ENCODE peak calls at places on chromosomes 4 and X, in seven cellular contexts. Y is cardiac muscle cell, P is A549, S is cardiac fibroblast, F is astrocyte, G is HFF-Myc, C is SK-N-SH. I is an unnamed sample.

GRCh38 chr4:14196141-14196540 is 568.6 kb upstream of the BOD1L1 start:
- DNase-seq in Y (peak), P (no peak), S (peak), F (peak), G (no peak), C (no peak), I (no peak)

GRCh38 chrX:143837444-143837843 is 46.4 kb upstream of the UBE2NL start:
- DNase-seq in Y (no peak), P (no peak), S (no peak), F (no peak), G (no peak), C (no peak), I (no peak)

GRCh38 chrX:132480581-132481203 is 8.1 kb downstream of the MBNL3 start:
- DNase-seq in Y (peak), P (no peak), S (peak), F (peak), G (peak), C (no peak), I (peak)

GRCh38 chr4:54941994-54942552 is 183.3 kb downstream of the KDR start:
- DNase-seq in Y (peak), P (no peak), S (peak), F (no peak), G (no peak), C (no peak), I (no peak)

GRCh38 chr4:99052902-99053301 is 35.7 kb downstream of the ADH5 start:
- DNase-seq in Y (no peak), P (no peak), S (peak), F (no peak), G (no peak), C (no peak), I (no peak)

GRCh38 chr4:6942238-6942800 is 32.7 kb downstream of the TBC1D14 start:
- DNase-seq in Y (peak), P (peak), S (peak), F (peak), G (peak), C (no peak), I (peak)

GRCh38 chr4:122873146-122873545 is 46.5 kb downstream of the FGF2 start:
- DNase-seq in Y (no peak), P (no peak), S (no peak), F (no peak), G (no peak), C (no peak), I (no peak)

GRCh38 chr4:153522800-153523089 is 56.6 kb downstream of the TMEM131L start:
- DNase-seq in Y (no peak), P (no peak), S (no peak), F (no peak), G (no peak), C (no peak), I (no peak)

GRCh38 chr4:96845798-96846197 is 1005.9 kb downstream of the PDHA2 start:
- DNase-seq in Y (no peak), P (no peak), S (no peak), F (no peak), G (no peak), C (no peak), I (no peak)

GRCh38 chr4:69098470-69098869 is 2.2 kb downstream of the UGT2B7 start:
- DNase-seq in Y (no peak), P (no peak), S (no peak), F (no peak), G (no peak), C (no peak), I (no peak)

GRCh38 chr4:98343640-98344039 is 82.5 kb downstream of the RAP1GDS1 start:
- DNase-seq in Y (no peak), P (no peak), S (no peak), F (no peak), G (no peak), C (no peak), I (no peak)

GRCh38 chr4:173415092-173415491 is 16.2 kb upstream of the SCRG1 start:
- DNase-seq in Y (peak), P (no peak), S (peak), F (no peak), G (no peak), C (no peak), I (peak)

GRCh38 chr4:53365121-53365485 is 758 bp downstream of the SCFD2 start:
- DNase-seq in Y (peak), P (no peak), S (peak), F (no peak), G (no peak), C (peak), I (no peak)

GRCh38 chr4:61795998-61796397 is 595.9 kb downstream of the ADGRL3 start:
- DNase-seq in Y (no peak), P (no peak), S (no peak), F (no peak), G (no peak), C (no peak), I (no peak)

GRCh38 chr4:169823685-169824084 is 65.9 kb upstream of the HPF1 start:
- DNase-seq in Y (peak), P (no peak), S (peak), F (peak), G (peak), C (no peak), I (peak)

GRCh38 chrX:53281321-53281822 is at the start of gene IQSEC2:
- DNase-seq in Y (peak), P (peak), S (peak), F (peak), G (no peak), C (no peak), I (no peak)

GRCh38 chr4:164212134-164212533 is 541.8 kb upstream of the SMIM31 start:
- DNase-seq in Y (no peak), P (no peak), S (peak), F (peak), G (no peak), C (no peak), I (no peak)

GRCh38 chr4:164212714-164213113 is 541.2 kb upstream of the SMIM31 start:
- DNase-seq in Y (no peak), P (no peak), S (no peak), F (no peak), G (no peak), C (no peak), I (no peak)

GRCh38 chr4:164215113-164215741 is 538.7 kb upstream of the SMIM31 start:
- DNase-seq in Y (no peak), P (no peak), S (no peak), F (no peak), G (no peak), C (no peak), I (no peak)

GRCh38 chr4:164207460-164207859 is 546.5 kb upstream of the SMIM31 start:
- DNase-seq in Y (no peak), P (no peak), S (no peak), F (no peak), G (no peak), C (no peak), I (no peak)

GRCh38 chr4:164210377-164210776 is 543.6 kb upstream of the SMIM31 start:
- DNase-seq in Y (no peak), P (no peak), S (no peak), F (peak), G (no peak), C (no peak), I (no peak)
- H3K4me3 ChIP-seq in Y (no peak), P (no peak), S (no peak), F (no peak), G (no peak), C (no peak), I (no peak)

GRCh38 chr4:84327526-84327925 is 171.6 kb downstream of the NKX6-1 start:
- DNase-seq in Y (no peak), P (no peak), S (no peak), F (no peak), G (no peak), C (no peak), I (no peak)

GRCh38 chr4:84325625-84326024 is 173.5 kb downstream of the NKX6-1 start:
- DNase-seq in Y (no peak), P (no peak), S (no peak), F (no peak), G (no peak), C (no peak), I (no peak)

GRCh38 chr4:84324303-84324702 is 174.8 kb downstream of the NKX6-1 start:
- DNase-seq in Y (no peak), P (no peak), S (no peak), F (no peak), G (no peak), C (peak), I (no peak)

GRCh38 chr4:84319124-84319523 is 180.0 kb downstream of the NKX6-1 start:
- DNase-seq in Y (peak), P (no peak), S (peak), F (peak), G (no peak), C (no peak), I (peak)

DNA sequence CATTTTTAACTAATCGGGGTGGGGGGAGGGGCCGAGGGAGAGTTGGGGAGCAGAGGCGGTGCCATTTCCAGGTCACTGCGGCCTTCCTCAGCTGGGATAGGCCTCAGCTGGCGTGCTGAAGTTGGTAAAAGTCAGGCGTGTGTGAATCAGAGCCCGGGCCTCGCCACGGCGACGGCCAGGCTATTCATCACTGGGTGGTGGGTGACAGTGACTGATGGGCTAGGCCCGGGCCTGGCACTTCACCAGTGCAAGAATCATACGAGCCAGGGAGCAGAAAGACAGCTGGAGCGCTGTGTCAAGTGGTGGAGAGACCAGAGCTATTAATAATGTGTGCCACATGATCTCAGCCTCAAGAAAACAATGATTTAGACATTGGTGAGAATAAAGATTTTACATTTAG is 174.2 kb downstream of the NKX6-1 start:
- DNase-seq in Y (no peak), P (no peak), S (no peak), F (peak), G (no peak), C (peak), I (no peak)
- H3K4me3 ChIP-seq in Y (no peak), P (no peak), S (no peak), F (no peak), G (no peak), C (no peak), I (no peak)

DNA sequence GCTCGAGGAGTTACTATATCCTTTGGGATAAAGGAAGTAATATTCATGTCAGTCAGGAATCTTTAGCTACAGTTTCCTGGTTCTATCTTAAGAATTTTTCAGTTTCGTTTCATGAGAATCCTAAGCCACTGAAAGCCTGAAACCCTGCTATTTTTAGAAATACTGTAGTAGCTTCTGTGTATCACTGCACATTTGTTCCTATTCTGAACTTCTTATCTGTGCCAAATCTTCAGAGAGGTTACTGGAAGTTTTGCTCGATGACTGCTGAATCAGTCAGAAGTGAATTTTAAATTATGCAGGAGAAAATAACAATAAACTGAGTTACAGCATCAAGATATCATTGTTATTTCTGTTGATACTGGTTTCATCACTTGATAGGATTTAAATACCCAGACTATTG is 249.3 kb downstream of the TENM3 start:
- DNase-seq in Y (peak), P (no peak), S (peak), F (peak), G (no peak), C (no peak), I (no peak)
- H3K4me3 ChIP-seq in Y (no peak), P (no peak), S (no peak), F (no peak), G (no peak), C (peak), I (no peak)

GRCh38 chr4:1003271-1004070 is 8.0 kb upstream of the FGFRL1 start:
- DNase-seq in Y (no peak), P (no peak), S (no peak), F (no peak), G (no peak), C (no peak), I (no peak)
- H3K4me3 ChIP-seq in Y (peak), P (no peak), S (no peak), F (no peak), G (no peak), C (no peak), I (no peak)

DNA sequence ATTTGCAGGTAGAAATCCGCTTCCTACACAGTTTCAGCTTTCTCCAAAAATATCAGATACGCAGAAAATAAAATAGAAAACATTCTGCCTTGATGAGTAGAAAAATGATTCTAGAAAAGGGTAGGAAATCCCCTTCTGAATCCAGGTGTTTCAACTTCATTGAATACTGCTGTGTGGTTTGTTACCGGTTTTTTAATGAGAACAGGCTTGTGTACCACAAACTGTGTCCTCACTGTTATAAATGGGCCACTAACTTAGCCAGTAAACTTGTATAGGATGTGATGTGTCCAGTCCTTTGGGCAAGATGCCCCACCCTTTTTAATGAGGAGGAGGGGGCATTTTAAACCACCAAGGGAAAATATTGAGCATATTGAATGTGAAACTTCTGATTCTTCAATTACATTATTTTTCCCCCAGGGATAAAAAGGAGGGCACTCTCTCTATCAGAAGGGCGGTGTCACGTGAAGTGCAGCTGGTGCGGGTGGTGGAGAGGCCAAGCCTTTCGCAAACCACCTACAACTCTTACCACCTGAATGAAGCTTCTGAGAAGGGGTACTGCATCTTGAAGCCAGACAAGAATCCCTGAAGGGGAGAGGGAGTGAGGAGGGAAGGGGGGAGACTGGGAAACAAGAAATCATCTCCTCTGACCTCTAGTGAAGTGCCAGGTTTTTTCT is 4.5 kb downstream of the CXXC4 start:
- DNase-seq in Y (no peak), P (peak), S (no peak), F (peak), G (no peak), C (peak), I (no peak)
- H3K4me3 ChIP-seq in Y (peak), P (peak), S (no peak), F (peak), G (no peak), C (peak), I (peak)

GRCh38 chr4:155001229-155001628 is 207.2 kb upstream of the NPY2R start:
- DNase-seq in Y (no peak), P (no peak), S (no peak), F (no peak), G (no peak), C (no peak), I (no peak)

GRCh38 chr4:154998284-154998683 is 210.2 kb upstream of the NPY2R start:
- DNase-seq in Y (peak), P (no peak), S (peak), F (peak), G (no peak), C (no peak), I (no peak)

GRCh38 chr4:154999950-155000578 is 208.4 kb upstream of the NPY2R start:
- DNase-seq in Y (peak), P (no peak), S (no peak), F (no peak), G (no peak), C (no peak), I (no peak)

DNA sequence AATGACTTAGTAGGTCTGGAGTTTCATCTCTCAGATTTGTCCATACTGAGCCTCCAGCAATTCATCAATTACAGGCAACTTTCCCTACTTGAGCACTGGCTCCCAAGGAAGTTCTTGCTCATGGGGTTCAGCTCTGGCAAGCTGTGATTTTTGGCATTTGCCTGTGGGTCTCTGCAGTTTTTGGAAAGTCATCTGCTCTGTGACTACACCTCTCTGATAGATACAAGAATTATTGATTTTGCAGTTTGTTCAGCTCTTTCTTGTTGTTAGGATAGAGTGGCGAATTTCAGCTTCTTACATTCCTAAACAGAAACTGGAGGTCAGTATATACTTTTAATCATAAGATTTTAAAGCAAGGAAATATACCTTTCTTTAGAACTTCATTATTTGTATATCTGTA is 209.7 kb upstream of the NPY2R start:
- DNase-seq in Y (no peak), P (no peak), S (no peak), F (no peak), G (no peak), C (no peak), I (no peak)
- H3K4me3 ChIP-seq in Y (no peak), P (no peak), S (peak), F (no peak), G (no peak), C (no peak), I (no peak)

GRCh38 chr4:40316333-40316781 is 18.8 kb upstream of the CHRNA9 start:
- DNase-seq in Y (peak), P (no peak), S (peak), F (peak), G (peak), C (no peak), I (no peak)
- H3K4me3 ChIP-seq in Y (no peak), P (peak), S (peak), F (peak), G (peak), C (peak), I (peak)

GRCh38 chrX:145694048-145694447 is 123.6 kb upstream of the SLITRK2 start:
- DNase-seq in Y (no peak), P (no peak), S (no peak), F (no peak), G (no peak), C (no peak), I (no peak)
- H3K4me3 ChIP-seq in Y (no peak), P (no peak), S (no peak), F (no peak), G (no peak), C (no peak), I (no peak)

DNA sequence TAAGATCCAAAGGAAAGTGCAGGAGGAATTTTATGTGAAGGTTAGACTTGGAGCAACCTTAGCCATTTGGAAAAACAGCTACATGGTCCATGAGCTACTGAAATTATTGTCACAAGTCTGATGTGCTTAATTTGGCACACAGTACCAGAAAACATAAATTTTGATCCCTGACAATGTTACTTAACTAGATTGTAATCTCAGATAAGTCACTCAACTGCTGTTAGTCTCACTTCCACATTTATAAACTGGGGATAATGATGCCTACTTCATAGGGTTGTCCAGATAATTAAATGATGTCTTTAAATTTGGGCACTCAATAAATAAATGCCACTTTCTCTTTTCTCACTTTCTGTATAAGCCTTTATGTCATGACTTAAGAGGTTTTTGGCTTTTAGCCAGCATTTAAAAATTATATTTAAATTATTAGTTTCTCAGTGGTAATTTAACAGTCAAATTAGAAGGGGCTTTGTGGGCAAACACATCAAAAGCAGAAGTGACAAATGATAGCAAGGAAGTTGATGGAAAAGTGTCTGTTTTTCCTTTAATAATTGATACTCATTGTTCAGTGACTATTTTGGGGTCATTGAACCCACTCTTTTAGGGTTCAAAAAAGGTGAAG is 58.3 kb downstream of the PAQR3 start:
- DNase-seq in Y (no peak), P (no peak), S (no peak), F (no peak), G (no peak), C (no peak), I (no peak)
- H3K4me3 ChIP-seq in Y (no peak), P (no peak), S (no peak), F (no peak), G (no peak), C (no peak), I (no peak)

I was measured in SK-N-MC.